ENCODE peak calls at places on chromosomes 12 and 14, in four cellular contexts. One of them, this sample, is unnamed.

GRCh38 chr12:103109861-103110260 is 152.4 kb downstream of the ASCL1 start:
- DNase-seq in mesenchymal stem cell: no peak
- DNase-seq in IMR-90: no peak
- DNase-seq in neuronal stem cell: no peak
- DNase-seq in this sample: no peak

GRCh38 chr12:109111775-109112491 is 4.5 kb upstream of the ACACB start:
- DNase-seq in mesenchymal stem cell: peak; percentile 62
- DNase-seq in IMR-90: peak; percentile 49
- DNase-seq in neuronal stem cell: no peak
- DNase-seq in this sample: peak; percentile 53

GRCh38 chr12:91355150-91356006 is 172.8 kb upstream of the DCN start:
- DNase-seq in mesenchymal stem cell: peak; percentile 79
- DNase-seq in IMR-90: peak; percentile 80
- DNase-seq in neuronal stem cell: peak; percentile 59
- DNase-seq in this sample: peak; percentile 69

GRCh38 chr14:20781805-20782204 is 737 bp downstream of the RNASE6 start:
- DNase-seq in mesenchymal stem cell: no peak
- DNase-seq in IMR-90: no peak
- DNase-seq in neuronal stem cell: no peak
- DNase-seq in this sample: no peak

GRCh38 chr14:45085004-45085403 is 1.1 kb downstream of the PRPF39 start:
- DNase-seq in mesenchymal stem cell: peak; percentile 85
- DNase-seq in IMR-90: peak; percentile 46
- DNase-seq in neuronal stem cell: no peak
- DNase-seq in this sample: no peak

GRCh38 chr12:40993158-40993557 is 195.0 kb upstream of the PDZRN4 start:
- DNase-seq in mesenchymal stem cell: no peak
- DNase-seq in IMR-90: no peak
- DNase-seq in neuronal stem cell: no peak
- DNase-seq in this sample: no peak

GRCh38 chr14:29637406-29637805 is 290.2 kb downstream of the PRKD1 start:
- DNase-seq in mesenchymal stem cell: peak; percentile 54
- DNase-seq in IMR-90: peak; percentile 64
- DNase-seq in neuronal stem cell: no peak
- DNase-seq in this sample: no peak

GRCh38 chr14:70451874-70452273 is at the start of gene ADAM21:
- DNase-seq in mesenchymal stem cell: no peak
- DNase-seq in IMR-90: no peak
- DNase-seq in neuronal stem cell: no peak
- DNase-seq in this sample: no peak

GRCh38 chr12:71639341-71639760 is 24.3 kb downstream of the ZFC3H1 start:
- DNase-seq in mesenchymal stem cell: no peak
- DNase-seq in IMR-90: no peak
- DNase-seq in neuronal stem cell: no peak
- DNase-seq in this sample: peak; percentile 37

GRCh38 chr12:46109343-46110219 is 119.2 kb upstream of the SCAF11 start:
- DNase-seq in mesenchymal stem cell: no peak
- DNase-seq in IMR-90: no peak
- DNase-seq in neuronal stem cell: no peak
- DNase-seq in this sample: no peak

GRCh38 chr12:32440120-32440865 is 40.9 kb downstream of the FGD4 start:
- DNase-seq in mesenchymal stem cell: no peak
- DNase-seq in IMR-90: no peak
- DNase-seq in neuronal stem cell: no peak
- DNase-seq in this sample: no peak
- H3K14ac ChIP-seq in mesenchymal stem cell: no peak overlapping the region
- H3K14ac ChIP-seq in IMR-90: no peak overlapping the region
- H3K14ac ChIP-seq in neuronal stem cell: no peak overlapping the region
- H3K14ac ChIP-seq in this sample: no peak overlapping the region

GRCh38 chr14:43625294-43625693 is 881.8 kb downstream of the FSCB start:
- DNase-seq in mesenchymal stem cell: peak; percentile 28
- DNase-seq in IMR-90: no peak
- DNase-seq in neuronal stem cell: no peak
- DNase-seq in this sample: no peak

GRCh38 chr14:43621282-43621681 is 885.8 kb downstream of the FSCB start:
- DNase-seq in mesenchymal stem cell: no peak
- DNase-seq in IMR-90: no peak
- DNase-seq in neuronal stem cell: no peak
- DNase-seq in this sample: no peak
- H3K14ac ChIP-seq in mesenchymal stem cell: no peak overlapping the region
- H3K14ac ChIP-seq in IMR-90: no peak overlapping the region
- H3K14ac ChIP-seq in neuronal stem cell: no peak overlapping the region
- H3K14ac ChIP-seq in this sample: no peak overlapping the region

DNA sequence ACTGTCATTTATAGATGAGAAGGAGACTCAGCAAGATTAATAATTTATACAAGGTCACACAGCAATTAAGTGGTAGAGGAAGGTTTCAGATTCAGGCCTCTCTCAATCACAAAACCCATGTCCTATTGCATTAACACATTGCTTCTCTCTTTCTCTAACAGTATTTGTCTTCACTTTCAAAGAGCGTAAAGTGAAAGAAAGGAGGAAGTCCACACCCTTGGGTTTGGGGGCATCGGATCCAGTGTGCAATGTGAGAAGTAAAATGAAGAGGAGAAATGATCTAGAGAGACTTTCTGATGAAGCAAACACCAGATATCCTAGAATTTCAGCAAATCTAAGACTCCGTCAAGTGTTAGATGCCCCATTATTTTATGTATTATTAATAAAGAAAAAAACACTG is 7.0 kb upstream of the VRK1 start:
- DNase-seq in mesenchymal stem cell: no peak
- DNase-seq in IMR-90: no peak
- DNase-seq in neuronal stem cell: no peak
- DNase-seq in this sample: no peak
- H3K14ac ChIP-seq in mesenchymal stem cell: no peak overlapping the region
- H3K14ac ChIP-seq in IMR-90: no peak overlapping the region
- H3K14ac ChIP-seq in neuronal stem cell: no peak overlapping the region
- H3K14ac ChIP-seq in this sample: no peak overlapping the region

DNA sequence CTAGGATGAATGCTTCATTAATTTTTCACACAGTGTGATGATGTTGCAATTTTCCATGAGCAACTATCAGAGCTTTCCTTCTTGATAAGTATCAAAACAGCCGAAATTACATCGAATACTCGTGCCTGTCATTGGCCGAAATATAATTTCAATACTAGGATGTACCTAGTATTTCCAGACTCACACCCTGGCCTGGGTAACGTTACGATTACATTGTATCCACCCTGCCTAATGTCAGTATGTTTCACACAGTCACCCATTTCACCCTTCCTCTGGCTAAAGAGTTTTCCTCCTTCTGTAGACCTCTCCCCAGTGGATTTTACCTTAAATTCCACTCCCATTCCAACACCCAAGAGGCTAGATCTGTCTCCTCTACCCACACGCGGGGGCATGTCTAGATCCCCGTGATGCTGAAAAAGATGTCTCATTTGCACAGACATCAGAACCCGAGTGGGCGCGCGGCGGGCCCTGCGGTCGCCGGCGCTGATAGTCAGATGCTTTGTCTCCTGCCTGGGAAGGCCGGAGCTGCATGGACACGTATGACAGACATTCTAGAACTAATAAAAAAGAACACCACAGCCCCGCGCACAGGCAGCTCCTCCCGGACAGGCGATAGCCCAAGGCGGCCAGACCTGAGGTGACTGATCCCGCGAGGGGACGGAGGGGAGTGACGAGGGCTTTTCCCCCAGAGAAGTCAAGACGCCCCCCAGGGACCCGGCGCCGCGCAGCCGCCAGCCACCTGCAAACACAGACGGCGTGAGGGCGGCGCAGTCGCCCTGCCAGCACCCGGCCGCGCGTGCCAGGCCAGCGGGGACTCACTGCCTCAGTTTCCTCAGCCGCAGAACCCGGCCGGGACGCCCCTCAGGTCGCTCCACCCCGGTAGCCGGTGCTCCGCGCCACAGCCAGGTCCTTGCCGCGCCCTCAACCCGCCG is 691 bp downstream of the KIF21A start:
- DNase-seq in mesenchymal stem cell: peak; percentile 52
- DNase-seq in IMR-90: no peak
- DNase-seq in neuronal stem cell: peak; percentile 29
- DNase-seq in this sample: peak; percentile 56
- H3K14ac ChIP-seq in mesenchymal stem cell: no peak overlapping the region
- H3K14ac ChIP-seq in IMR-90: no peak overlapping the region
- H3K14ac ChIP-seq in neuronal stem cell: peak overlapping the region; percentile 66
- H3K14ac ChIP-seq in this sample: peak overlapping the region; percentile 52

DNA sequence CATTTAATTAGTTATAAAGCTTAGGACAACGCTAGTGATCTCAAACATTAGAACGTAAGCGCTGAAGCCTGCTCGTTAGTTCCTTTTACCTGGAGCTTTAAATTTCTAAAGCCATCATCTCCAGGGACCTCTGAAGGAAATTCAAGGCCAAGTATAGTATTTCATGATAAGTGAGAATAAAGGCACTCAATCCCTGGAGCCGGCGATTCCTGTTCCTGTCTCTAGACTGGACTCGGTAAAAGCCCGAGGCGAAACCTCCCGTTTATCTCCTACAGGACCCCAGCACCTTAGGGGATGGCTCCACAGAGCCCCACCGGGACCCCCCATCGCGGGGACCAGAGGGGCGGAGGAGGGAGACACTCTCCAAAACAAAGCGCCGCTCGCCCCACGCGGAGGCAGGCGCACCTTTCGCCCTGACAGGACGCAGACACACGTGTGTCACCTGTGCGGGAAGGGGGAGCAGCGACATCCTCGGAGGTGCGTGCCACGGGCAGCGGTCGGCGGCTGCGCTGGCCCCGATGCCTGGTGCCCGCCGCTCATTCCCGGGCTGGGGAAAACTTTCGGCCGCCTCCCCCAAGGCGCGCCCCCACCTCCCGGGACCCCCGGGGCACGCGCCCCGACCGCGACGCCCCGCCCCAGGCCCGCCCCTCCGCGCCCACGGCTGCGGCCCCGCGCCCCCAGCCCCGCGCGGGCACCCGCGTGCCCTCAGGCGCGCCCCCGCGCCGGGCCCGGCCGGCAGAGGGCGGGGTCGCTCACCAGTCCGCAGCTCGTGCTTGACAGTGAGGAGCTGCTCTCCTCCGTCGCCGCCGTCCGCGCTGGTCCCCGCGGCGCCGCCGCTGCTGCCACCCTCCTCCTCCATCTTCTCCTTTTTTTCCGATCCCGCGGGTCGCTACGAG is 617 bp downstream of the RPS6KA5 start:
- DNase-seq in mesenchymal stem cell: no peak
- DNase-seq in IMR-90: no peak
- DNase-seq in neuronal stem cell: peak; percentile 39
- DNase-seq in this sample: peak; percentile 60
- H3K14ac ChIP-seq in mesenchymal stem cell: peak overlapping the region; percentile 100
- H3K14ac ChIP-seq in IMR-90: no peak overlapping the region
- H3K14ac ChIP-seq in neuronal stem cell: no peak overlapping the region
- H3K14ac ChIP-seq in this sample: peak overlapping the region; percentile 95

GRCh38 chr12:111758120-111758561 is 8.6 kb upstream of the ALDH2 start:
- DNase-seq in mesenchymal stem cell: no peak
- DNase-seq in IMR-90: no peak
- DNase-seq in neuronal stem cell: no peak
- DNase-seq in this sample: peak; percentile 54

GRCh38 chr12:111759991-111760390 is 6.7 kb upstream of the ALDH2 start:
- DNase-seq in mesenchymal stem cell: no peak
- DNase-seq in IMR-90: no peak
- DNase-seq in neuronal stem cell: no peak
- DNase-seq in this sample: no peak

GRCh38 chr12:111759276-111759675 is 7.5 kb upstream of the ALDH2 start:
- DNase-seq in mesenchymal stem cell: no peak
- DNase-seq in IMR-90: no peak
- DNase-seq in neuronal stem cell: no peak
- DNase-seq in this sample: no peak

GRCh38 chr12:111761706-111762105 is 5.0 kb upstream of the ALDH2 start:
- DNase-seq in mesenchymal stem cell: no peak
- DNase-seq in IMR-90: no peak
- DNase-seq in neuronal stem cell: peak; percentile 73
- DNase-seq in this sample: no peak

GRCh38 chr12:111761099-111761498 is 5.6 kb upstream of the ALDH2 start:
- DNase-seq in mesenchymal stem cell: no peak
- DNase-seq in IMR-90: no peak
- DNase-seq in neuronal stem cell: no peak
- DNase-seq in this sample: no peak
- H3K14ac ChIP-seq in mesenchymal stem cell: no peak overlapping the region
- H3K14ac ChIP-seq in IMR-90: no peak overlapping the region
- H3K14ac ChIP-seq in neuronal stem cell: no peak overlapping the region
- H3K14ac ChIP-seq in this sample: no peak overlapping the region

This sample was measured in H9.